ENCODE peak calls at places on chromosomes 5 and 9, in eight cellular contexts. Z is A549; O is neural progenitor cell; K is aorta; X is activated CD4-positive, alpha-beta memory T cell treated with anti-CD3 and anti-CD28 coated beads for 36 hours; E is activated naive CD8-positive, alpha-beta T cell treated with anti-CD3 and anti-CD28 coated beads, Interleukin-2, amount 50 U/mL, for 16 hours; Y is stromal cell of bone marrow; I is G401. V is an unnamed sample.

GRCh38 chr9:131181091-131181681 is 55.8 kb downstream of the NUP214 start:
- DNase-seq in Y (no peak), I (no peak), Z (no peak), O (no peak), E (no peak), K (no peak), X (no peak), V (no peak)

GRCh38 chr9:98501776-98502175 is 207.0 kb downstream of the GABBR2 start:
- DNase-seq in K (no peak), Z (no peak), X (no peak), E (no peak), I (peak; percentile 56), Y (no peak), O (no peak), V (no peak)

GRCh38 chr5:173472784-173473278 is 143.6 kb downstream of the BOD1 start:
- DNase-seq in I (peak; percentile 2), Y (no peak), X (no peak), O (no peak), E (no peak), K (no peak), Z (no peak), V (no peak)

GRCh38 chr5:1167728-1168709 is 33.4 kb upstream of the SLC6A19 start:
- DNase-seq in O (peak; percentile 82), I (peak; percentile 73), E (peak; percentile 27), X (peak; percentile 69), Y (peak; percentile 53), K (peak; percentile 75), Z (peak; percentile 85), V (no peak)

GRCh38 chr5:64518784-64519183 is 13.0 kb downstream of the RGS7BP start:
- DNase-seq in Z (no peak), O (no peak), X (no peak), E (no peak), Y (no peak), K (no peak), I (no peak), V (no peak)

GRCh38 chr9:22214021-22214420 is 204.9 kb upstream of the CDKN2B start:
- DNase-seq in I (no peak), Z (no peak), E (no peak), O (no peak), Y (no peak), X (no peak), K (no peak), V (no peak)

GRCh38 chr5:116864157-116864837 is 289.7 kb upstream of the SEMA6A start:
- DNase-seq in E (no peak), O (peak; percentile 83), I (no peak), Y (no peak), K (no peak), Z (no peak), X (no peak), V (no peak)

GRCh38 chr9:88776717-88777497 is 214.4 kb upstream of the S1PR3 start:
- DNase-seq in E (no peak), K (no peak), Y (no peak), I (no peak), X (no peak), Z (peak; percentile 44), O (no peak), V (no peak)

GRCh38 chr9:38622083-38622674 is 1.8 kb upstream of the ANKRD18A start:
- DNase-seq in I (no peak), X (peak; percentile 26), Z (peak; percentile 54), O (peak; percentile 57), Y (no peak), K (no peak), E (no peak), V (no peak)

GRCh38 chr5:180291943-180292831 is at the start of gene MAPK9:
- DNase-seq in K (peak; percentile 89), I (peak; percentile 83), Y (peak; percentile 61), O (peak; percentile 97), E (peak; percentile 51), Z (peak; percentile 77), X (peak; percentile 87), V (no peak)

GRCh38 chr5:58215364-58215763 is 244.5 kb downstream of the PLK2 start:
- DNase-seq in Z (no peak), X (no peak), E (no peak), Y (no peak), I (no peak), K (no peak), O (no peak), V (no peak)

GRCh38 chr5:10886497-10886896 is 125.5 kb upstream of the DAP start:
- DNase-seq in E (no peak), K (no peak), Z (no peak), X (no peak), I (no peak), Y (no peak), O (no peak), V (no peak)

GRCh38 chr5:38780950-38781349 is 64.9 kb upstream of the OSMR start:
- DNase-seq in Y (peak; percentile 64), X (no peak), K (peak; percentile 66), O (no peak), E (no peak), Z (no peak), I (peak; percentile 50), V (peak; percentile 77)

GRCh38 chr9:114662081-114662989 is 4.7 kb upstream of the TEX53 start:
- DNase-seq in Z (peak; percentile 92), O (peak; percentile 70), Y (no peak), I (peak; percentile 19), X (peak; percentile 74), K (no peak), E (peak; percentile 37), V (peak; percentile 22)

GRCh38 chr5:134555223-134555790 is 29.8 kb downstream of the JADE2 start:
- DNase-seq in Y (no peak), I (no peak), X (peak; percentile 46), Z (no peak), K (no peak), O (no peak), E (no peak), V (no peak)

GRCh38 chr9:128391956-128392301 is 20.8 kb downstream of the URM1 start:
- DNase-seq in X (no peak), Z (no peak), Y (no peak), E (no peak), I (no peak), O (no peak), K (no peak), V (no peak)

GRCh38 chr5:21142791-21143190 is 1154.8 kb upstream of the CDH18 start:
- DNase-seq in O (no peak), Y (no peak), Z (no peak), K (no peak), E (no peak), I (no peak), X (peak; percentile 20), V (no peak)

GRCh38 chr5:143395638-143396352 is 7.7 kb downstream of the NR3C1 start:
- DNase-seq in O (no peak), Z (no peak), I (peak; percentile 56), X (no peak), Y (no peak), E (no peak), K (no peak), V (no peak)

GRCh38 chr5:11595045-11595444 is 309.2 kb downstream of the CTNND2 start:
- DNase-seq in X (no peak), K (no peak), Z (no peak), E (no peak), Y (no peak), I (peak; percentile 39), O (no peak), V (no peak)

GRCh38 chr5:157924931-157925729 is 66.2 kb upstream of the CLINT1 start:
- DNase-seq in X (peak; percentile 31), O (no peak), E (no peak), Y (no peak), I (no peak), Z (no peak), K (no peak), V (no peak)

GRCh38 chr5:135657536-135658307 is 78.9 kb upstream of the CXCL14 start:
- DNase-seq in X (no peak), I (no peak), K (no peak), Z (no peak), E (no peak), Y (no peak), O (no peak), V (no peak)

GRCh38 chr5:140181002-140181483 is 6.1 kb downstream of the CYSTM1 start:
- DNase-seq in X (no peak), I (no peak), E (no peak), K (no peak), Z (no peak), O (no peak), Y (no peak), V (no peak)

GRCh38 chr5:172714491-172715420 is 56.2 kb downstream of the DUSP1 start:
- DNase-seq in X (peak; percentile 72), O (peak; percentile 82), E (peak; percentile 23), I (peak; percentile 71), Z (peak; percentile 98), Y (peak; percentile 36), K (peak; percentile 93), V (peak; percentile 51)

GRCh38 chr5:111747336-111747735 is 9.7 kb downstream of the NREP start:
- DNase-seq in I (peak; percentile 46), O (no peak), Y (no peak), K (no peak), E (no peak), X (no peak), Z (no peak), V (no peak)

GRCh38 chr9:78369644-78370219 is 72.8 kb downstream of the PSAT1 start:
- DNase-seq in Y (peak; percentile 37), O (peak; percentile 87), I (peak; percentile 69), K (peak; percentile 65), X (peak; percentile 63), Z (peak; percentile 52), E (peak; percentile 21), V (peak; percentile 36)

GRCh38 chr5:10662661-10663245 is 98.3 kb downstream of the DAP start:
- DNase-seq in O (no peak), X (no peak), I (no peak), Y (no peak), K (no peak), Z (no peak), E (no peak), V (no peak)